ENCODE peak calls at places on chromosomes 3 and 15, in seven cellular contexts. P, V, A, K, G, H and J are unnamed samples.

GRCh38 chr15:77538793-77539487 is 93.8 kb downstream of the LINGO1 start:
- DNase-seq in P (no peak), V (peak; percentile 41), A (no peak), G (no peak), K (no peak), H (no peak), J (no peak)

GRCh38 chr3:120855665-120856437 is 52.2 kb upstream of the STXBP5L start:
- DNase-seq in P (no peak), H (peak; percentile 59), G (peak; percentile 7), A (no peak), V (no peak), K (no peak), J (no peak)

GRCh38 chr3:134627831-134628230 is 23.0 kb downstream of the KY start:
- DNase-seq in P (no peak), K (no peak), H (no peak), V (no peak), A (no peak), G (no peak), J (no peak)

GRCh38 chr3:129481783-129482332 is 41.8 kb downstream of the IFT122 start:
- DNase-seq in K (peak; percentile 9), H (peak; percentile 86), A (no peak), P (peak; percentile 52), G (no peak), V (peak; percentile 80), J (no peak)

GRCh38 chr3:186225603-186226002 is 116.7 kb upstream of the ETV5 start:
- DNase-seq in P (no peak), A (no peak), H (no peak), K (no peak), G (no peak), V (no peak), J (no peak)

GRCh38 chr3:134035836-134036235 is 6.1 kb upstream of the SLCO2A1 start:
- DNase-seq in K (no peak), P (no peak), V (no peak), A (peak; percentile 1), H (peak; percentile 28), G (no peak), J (no peak)

GRCh38 chr15:62931650-62932049 is 110.9 kb upstream of the TPM1 start:
- DNase-seq in A (peak; percentile 87), H (no peak), V (no peak), P (no peak), G (peak; percentile 24), K (no peak), J (no peak)

GRCh38 chr3:180196658-180197057 is 159.9 kb upstream of the PEX5L start:
- DNase-seq in H (no peak), G (no peak), V (no peak), K (no peak), P (no peak), A (no peak), J (no peak)

GRCh38 chr3:87437765-87438164 is 161.4 kb upstream of the POU1F1 start:
- DNase-seq in V (no peak), P (no peak), G (no peak), K (no peak), A (no peak), H (no peak), J (no peak)